ENCODE peak calls at places on chromosomes 4 and X, in nine cellular contexts. Y is ovary; H is ascending aorta; U is OCI-LY7; W is testis; Z is CD8-positive, alpha-beta memory T cell; E is adrenal gland; J is cardiac muscle cell; S is colonic mucosa. M is an unnamed sample. For H3K4me1, the result is how much of the 10 kb centered on the place peaks cover.

GRCh38 chr4:38313999-38314561 is 349.9 kb upstream of the KLF3 start:
- DNase-seq in U (no peak), Z (no peak), Y (no peak), J (peak), W (no peak), S (peak), E (no peak), H (no peak), M (no peak)

GRCh38 chrX:11137543-11138139 is 26.5 kb downstream of the HCCS start:
- DNase-seq in W (no peak), Y (no peak), E (no peak), Z (peak), H (no peak), S (no peak), J (peak), U (peak), M (no peak)

GRCh38 chr4:81919810-81920209 is 448.1 kb upstream of the RASGEF1B start:
- DNase-seq in J (peak), W (no peak), Z (no peak), E (no peak), S (no peak), Y (no peak), U (no peak), H (no peak), M (no peak)

GRCh38 chrX:20029728-20030127 is 38.9 kb upstream of the BCLAF3 start:
- DNase-seq in H (no peak), E (no peak), Y (no peak), W (no peak), J (no peak), S (peak), Z (no peak), U (no peak), M (no peak)

GRCh38 chr4:125741825-125742452 is 427.2 kb downstream of the FAT4 start:
- DNase-seq in S (no peak), Z (no peak), E (no peak), H (no peak), J (peak), U (peak), W (no peak), Y (no peak), M (no peak)

GRCh38 chr4:146959692-146960091 is 14.0 kb upstream of the TTC29 start:
- DNase-seq in W (no peak), E (no peak), Z (no peak), S (no peak), H (no peak), J (no peak), Y (no peak), U (no peak), M (no peak)

GRCh38 chr4:151573945-151574344 is 165.0 kb downstream of the FHIP1A start:
- DNase-seq in Y (no peak), S (peak), W (no peak), H (no peak), E (no peak), U (no peak), J (no peak), Z (no peak), M (no peak)

GRCh38 chr4:40908297-40908696 is 158.5 kb downstream of the NSUN7 start:
- DNase-seq in E (no peak), S (peak), Z (no peak), W (no peak), H (no peak), Y (no peak), J (no peak), U (no peak), M (peak)

GRCh38 chr4:137471895-137472294 is 60.4 kb downstream of the PCDH18 start:
- DNase-seq in Y (no peak), W (no peak), U (no peak), H (no peak), E (no peak), J (no peak), S (no peak), Z (no peak), M (no peak)

GRCh38 chrX:40105016-40105790 is 7.4 kb upstream of the BCOR start:
- DNase-seq in U (peak), E (no peak), H (no peak), Z (no peak), Y (peak), S (no peak), J (peak), W (peak), M (no peak)

GRCh38 chrX:2719774-2720447 is 28.8 kb downstream of the CD99 start:
- DNase-seq in S (no peak), U (no peak), Y (no peak), J (no peak), E (no peak), H (no peak), W (no peak), Z (no peak), M (no peak)

GRCh38 chr4:118206627-118207026 is 146.2 kb downstream of the PRSS12 start:
- DNase-seq in J (peak), U (no peak), Z (no peak), S (no peak), H (no peak), W (no peak), E (no peak), Y (no peak), M (no peak)

GRCh38 chrX:22987452-22987851 is 12.3 kb upstream of the DDX53 start:
- DNase-seq in Y (no peak), U (no peak), Z (no peak), H (no peak), S (no peak), E (no peak), W (no peak), J (no peak), M (no peak)

GRCh38 chrX:154775611-154776349 is 13.1 kb downstream of the DKC1 start:
- DNase-seq in Y (no peak), J (peak), E (no peak), U (no peak), W (peak), Z (no peak), H (no peak), S (no peak), M (no peak)

GRCh38 chr4:74426101-74426500 is 18.8 kb upstream of the AREG start:
- DNase-seq in E (no peak), W (no peak), U (no peak), Z (no peak), S (no peak), J (peak), Y (no peak), H (no peak), M (no peak)

GRCh38 chrX:134836497-134836968 is 154.3 kb upstream of the SMIM10 start:
- DNase-seq in U (no peak), S (no peak), E (no peak), Z (no peak), H (no peak), Y (no peak), W (peak), J (peak), M (no peak)

GRCh38 chr4:609400-610050 is 15.8 kb upstream of the PDE6B start:
- DNase-seq in Y (no peak), W (no peak), E (no peak), H (no peak), Z (no peak), J (no peak), S (no peak), U (no peak), M (peak)

GRCh38 chr4:5044341-5044740 is 6.9 kb upstream of the STK32B start:
- DNase-seq in Y (no peak), H (no peak), J (no peak), U (no peak), Z (no peak), S (no peak), E (peak), W (no peak), M (no peak)

GRCh38 chr4:47913328-47913727 is 1.1 kb downstream of the NFXL1 start:
- DNase-seq in Y (no peak), U (peak), Z (no peak), S (no peak), H (no peak), W (no peak), J (peak), E (no peak), M (no peak)

GRCh38 chr4:153521467-153521866 is 55.3 kb downstream of the TMEM131L start:
- DNase-seq in Y (no peak), S (peak), H (no peak), W (no peak), J (no peak), Z (peak), U (peak), E (no peak), M (no peak)

GRCh38 chr4:1381944-1382541 is 24.2 kb downstream of the NKX1-1 start:
- DNase-seq in S (no peak), J (no peak), E (no peak), H (no peak), Y (no peak), Z (no peak), W (no peak), U (no peak), M (peak)

GRCh38 chr4:83618431-83618830 is 82.5 kb downstream of the GPAT3 start:
- DNase-seq in S (peak), Y (no peak), H (no peak), W (no peak), J (peak), U (no peak), E (peak), Z (no peak), M (no peak)

GRCh38 chr4:8265171-8265929 is 4.2 kb upstream of the HTRA3 start:
- DNase-seq in W (no peak), S (no peak), E (no peak), Z (no peak), H (no peak), U (no peak), Y (peak), J (no peak), M (no peak)

GRCh38 chr4:8262637-8263322 is 6.8 kb upstream of the HTRA3 start:
- DNase-seq in Y (no peak), E (no peak), S (no peak), Z (no peak), U (no peak), J (no peak), W (no peak), H (no peak), M (no peak)

GRCh38 chr4:8263397-8263796 is 6.2 kb upstream of the HTRA3 start:
- DNase-seq in U (no peak), E (no peak), Y (no peak), S (no peak), J (no peak), Z (no peak), W (no peak), H (no peak), M (no peak)

GRCh38 chr4:8266088-8266487 is 3.5 kb upstream of the HTRA3 start:
- DNase-seq in U (no peak), Y (no peak), H (no peak), W (no peak), S (no peak), Z (no peak), J (no peak), E (no peak), M (no peak)

DNA sequence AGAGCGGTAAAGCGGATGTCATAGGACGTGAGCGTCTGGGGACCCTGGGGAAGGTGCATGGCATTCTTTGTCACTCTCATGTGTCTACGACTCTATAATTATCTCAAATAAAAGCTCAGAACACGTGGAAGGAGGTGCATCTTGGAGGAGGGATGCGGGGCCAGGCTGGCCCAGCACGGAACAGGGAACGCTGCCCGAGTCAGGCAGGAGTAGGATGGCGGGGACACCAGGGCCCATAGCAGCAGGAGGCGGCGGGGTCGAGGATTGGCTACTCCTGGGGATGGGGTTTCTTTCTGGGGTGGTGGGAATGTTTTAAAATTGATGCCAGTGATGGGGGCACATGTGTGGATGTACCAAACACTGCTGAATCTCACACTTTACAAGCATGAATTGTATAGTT is 5.4 kb upstream of the HTRA3 start:
- DNase-seq in U (no peak), H (no peak), S (no peak), J (no peak), Y (no peak), Z (no peak), E (no peak), W (no peak), M (no peak)
- H3K4me1 ChIP-seq in U (under half), H (under half), S (under half), J (under half), Y (under half), Z (under half), E (under half), W (under half), M (under half)

GRCh38 chr4:110852793-110853192 is 229.9 kb upstream of the PITX2 start:
- DNase-seq in Y (no peak), J (no peak), S (no peak), H (no peak), E (no peak), W (no peak), U (no peak), Z (no peak), M (no peak)
- H3K4me1 ChIP-seq in Y (under half), J (under half), S (under half), H (under half), E (under half), W (under half), U (under half), Z (under half), M (under half)

GRCh38 chr4:6941796-6942195 is 32.2 kb downstream of the TBC1D14 start:
- DNase-seq in W (no peak), Y (no peak), E (no peak), U (peak), Z (no peak), H (no peak), S (no peak), J (no peak), M (no peak)

GRCh38 chr4:6943012-6943869 is 33.6 kb downstream of the TBC1D14 start:
- DNase-seq in Z (no peak), E (no peak), S (peak), W (no peak), H (no peak), J (peak), Y (no peak), U (no peak), M (no peak)

GRCh38 chr4:6943870-6944195 is 34.2 kb downstream of the TBC1D14 start:
- DNase-seq in Z (no peak), H (no peak), E (no peak), J (no peak), S (no peak), W (no peak), U (no peak), Y (no peak), M (no peak)

GRCh38 chr4:6940744-6941137 is 31.1 kb downstream of the TBC1D14 start:
- DNase-seq in Y (no peak), H (no peak), W (no peak), U (no peak), Z (no peak), S (no peak), E (no peak), J (no peak), M (no peak)

GRCh38 chr4:6942238-6942800 is 32.7 kb downstream of the TBC1D14 start:
- DNase-seq in H (no peak), U (peak), E (no peak), S (no peak), Y (peak), J (peak), Z (peak), W (no peak), M (no peak)
- H3K4me1 ChIP-seq in H (under half), U (half or more), E (under half), S (under half), Y (under half), J (under half), Z (half or more), W (under half), M (under half)

GRCh38 chr4:138562544-138562961 is 320.4 kb upstream of the SLC7A11 start:
- DNase-seq in H (no peak), E (no peak), Z (no peak), S (no peak), Y (no peak), J (peak), W (no peak), U (no peak), M (no peak)

GRCh38 chr4:138561906-138562305 is 319.8 kb upstream of the SLC7A11 start:
- DNase-seq in Y (no peak), Z (no peak), E (no peak), S (no peak), W (no peak), U (no peak), J (no peak), H (no peak), M (no peak)

GRCh38 chr4:138560448-138560847 is 318.3 kb upstream of the SLC7A11 start:
- DNase-seq in H (no peak), J (no peak), Y (no peak), E (no peak), U (no peak), Z (no peak), S (no peak), W (peak), M (no peak)

GRCh38 chr4:138558886-138559285 is 316.7 kb upstream of the SLC7A11 start:
- DNase-seq in U (no peak), J (no peak), Y (no peak), W (no peak), E (no peak), Z (no peak), H (no peak), S (no peak), M (no peak)

GRCh38 chr4:138561276-138561880 is 319.2 kb upstream of the SLC7A11 start:
- DNase-seq in H (no peak), S (no peak), J (no peak), Y (no peak), W (no peak), E (no peak), U (no peak), Z (no peak), M (no peak)
- H3K4me1 ChIP-seq in H (under half), S (under half), J (under half), Y (under half), W (under half), E (under half), U (under half), Z (under half), M (under half)